ENCODE peak calls at places on chromosomes 2 and 18, in four cellular contexts. V is tibial artery, C is foreskin keratinocyte, B is AG04450. E is an unnamed sample.

GRCh38 chr18:24763765-24764548 is 303.5 kb downstream of the HRH4 start:
- DNase-seq in C (no peak), B (no peak), V (peak), E (no peak)

GRCh38 chr2:2021995-2022394 is 277.7 kb upstream of the PXDN start:
- DNase-seq in B (no peak), C (no peak), V (no peak), E (no peak)

GRCh38 chr2:26284132-26284531 is 39.4 kb downstream of the HADHB start:
- DNase-seq in B (no peak), V (no peak), C (peak), E (no peak)

GRCh38 chr2:127320067-127320466 is 26.1 kb upstream of the ERCC3 start:
- DNase-seq in C (peak), V (no peak), B (no peak), E (no peak)

GRCh38 chr2:95760839-95761525 is 169.2 kb downstream of the TRIM43 start:
- DNase-seq in B (peak), C (peak), V (no peak), E (no peak)

GRCh38 chr2:241007880-241008710 is 9.7 kb downstream of the SNED1 start:
- DNase-seq in B (no peak), V (no peak), C (no peak), E (no peak)

GRCh38 chr18:77160515-77160914 is 27.9 kb upstream of the MBP start:
- DNase-seq in C (peak), B (no peak), V (no peak), E (no peak)

GRCh38 chr2:38505779-38506178 is 96.9 kb downstream of the HNRNPLL start:
- DNase-seq in C (peak), V (peak), B (peak), E (no peak)

GRCh38 chr2:69544951-69545350 is 98.6 kb downstream of the AAK1 start:
- DNase-seq in C (no peak), V (no peak), B (no peak), E (no peak)

DNA sequence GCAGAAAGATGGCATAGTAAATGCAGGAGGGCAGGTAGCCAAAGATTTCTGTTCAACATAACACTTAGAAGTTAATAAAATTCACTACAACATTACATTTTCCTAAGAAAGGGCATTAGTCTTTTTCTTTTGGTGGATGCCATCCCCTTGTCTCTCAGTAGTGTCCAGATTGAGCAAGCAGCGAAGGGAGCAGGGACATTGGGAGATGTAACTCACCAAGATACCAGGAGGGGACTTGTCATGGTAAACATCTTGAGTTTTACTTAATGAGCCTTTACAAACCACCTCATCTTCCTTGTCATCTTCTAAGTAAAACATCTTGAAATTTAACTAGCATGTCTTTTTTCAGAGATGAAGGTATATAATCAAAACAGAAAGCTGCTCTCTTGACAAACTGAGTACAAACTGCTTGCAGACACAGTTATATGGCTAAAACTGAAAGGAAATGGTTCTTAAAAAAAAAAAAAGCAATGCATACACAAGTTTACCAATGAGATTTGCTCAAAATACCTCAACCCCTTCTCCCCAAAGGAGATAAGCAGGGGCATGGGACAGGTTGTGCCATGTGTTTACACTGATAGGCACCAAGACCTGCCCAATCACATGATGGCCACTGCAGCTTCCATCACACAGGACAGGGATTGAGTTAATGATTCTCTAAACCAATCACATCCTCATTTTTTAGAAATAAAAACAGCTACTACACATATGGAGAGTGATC is 30.3 kb downstream of the LPIN2 start:
- DNase-seq in V (no peak), C (no peak), B (no peak), E (peak)
- H3K27ac ChIP-seq in V (peak), C (no peak), B (no peak), E (no peak)

DNA sequence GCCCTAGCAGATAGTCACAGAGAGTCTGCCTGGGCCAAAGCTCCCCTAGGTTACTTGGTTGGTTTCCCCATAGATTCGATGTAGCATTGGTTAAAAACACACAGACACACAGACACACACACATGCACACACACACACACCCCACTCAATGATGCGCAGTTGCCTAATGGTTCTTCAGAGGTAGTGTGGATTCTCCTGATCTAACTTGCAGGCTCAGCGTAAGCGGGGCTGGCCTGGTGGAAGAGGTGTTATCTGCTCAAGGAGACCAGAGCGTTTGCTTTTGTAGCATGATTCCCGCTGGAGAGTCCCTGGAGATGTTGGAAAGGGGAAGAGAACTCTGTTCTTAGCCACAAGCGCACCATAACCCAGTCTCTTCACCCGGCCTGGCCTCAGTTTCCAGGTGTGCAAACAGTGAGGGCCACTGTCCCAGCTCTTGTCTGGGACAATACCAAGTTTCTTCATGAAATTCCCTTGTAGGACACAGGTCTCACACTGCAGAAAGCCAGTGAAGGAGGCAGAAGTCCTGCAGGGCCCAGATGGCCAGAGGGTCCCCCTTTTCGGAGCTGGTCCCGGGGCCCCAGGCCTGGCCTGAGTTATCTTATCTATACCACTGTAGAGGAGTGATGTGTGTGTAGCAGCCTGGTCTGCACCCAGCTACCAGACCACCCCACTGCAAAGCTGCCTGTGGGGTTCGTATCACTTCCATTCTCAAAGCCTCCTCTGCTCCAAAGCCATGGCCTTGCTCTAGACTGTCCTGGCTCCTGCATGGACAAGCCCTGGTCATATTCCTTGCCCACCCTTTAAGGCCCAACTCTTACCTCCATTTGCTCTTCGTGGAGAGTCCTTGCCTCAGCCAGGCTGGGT is 3.7 kb downstream of the ACKR3 start:
- DNase-seq in C (no peak), V (no peak), B (no peak), E (no peak)
- H3K27ac ChIP-seq in C (no peak), V (peak), B (no peak), E (no peak)

GRCh38 chr2:47302308-47302707 is 100.6 kb upstream of the MSH2 start:
- DNase-seq in V (no peak), C (no peak), B (no peak), E (no peak)
- H3K27ac ChIP-seq in V (no peak), C (no peak), B (no peak), E (no peak)

GRCh38 chr2:48793671-48794070 is 38.1 kb upstream of the LHCGR start:
- DNase-seq in B (no peak), V (no peak), C (no peak), E (no peak)
- H3K27ac ChIP-seq in B (no peak), V (no peak), C (no peak), E (no peak)

GRCh38 chr2:230944123-230944653 is 19.1 kb upstream of the GPR55 start:
- DNase-seq in C (no peak), B (no peak), V (no peak), E (no peak)
- H3K27ac ChIP-seq in C (no peak), B (no peak), V (no peak), E (no peak)

GRCh38 chr2:226447896-226448295 is 351.7 kb downstream of the IRS1 start:
- DNase-seq in B (no peak), C (peak), V (no peak), E (no peak)
- H3K27ac ChIP-seq in B (no peak), C (peak), V (no peak), E (no peak)

GRCh38 chr2:128639693-128640092 is 321.0 kb upstream of the HS6ST1 start:
- DNase-seq in V (no peak), B (no peak), C (no peak), E (no peak)
- H3K27ac ChIP-seq in V (no peak), B (no peak), C (no peak), E (no peak)

GRCh38 chr2:146131785-146132184 is 1611.9 kb upstream of the ZEB2 start:
- DNase-seq in V (no peak), C (no peak), B (no peak), E (no peak)

GRCh38 chr2:146130290-146130689 is 1610.4 kb upstream of the ZEB2 start:
- DNase-seq in C (no peak), B (no peak), V (no peak), E (no peak)

GRCh38 chr2:146138820-146139219 is 1618.9 kb upstream of the ZEB2 start:
- DNase-seq in C (no peak), V (no peak), B (no peak), E (no peak)

GRCh38 chr2:146131048-146131447 is 1611.1 kb upstream of the ZEB2 start:
- DNase-seq in C (no peak), V (no peak), B (no peak), E (no peak)

DNA sequence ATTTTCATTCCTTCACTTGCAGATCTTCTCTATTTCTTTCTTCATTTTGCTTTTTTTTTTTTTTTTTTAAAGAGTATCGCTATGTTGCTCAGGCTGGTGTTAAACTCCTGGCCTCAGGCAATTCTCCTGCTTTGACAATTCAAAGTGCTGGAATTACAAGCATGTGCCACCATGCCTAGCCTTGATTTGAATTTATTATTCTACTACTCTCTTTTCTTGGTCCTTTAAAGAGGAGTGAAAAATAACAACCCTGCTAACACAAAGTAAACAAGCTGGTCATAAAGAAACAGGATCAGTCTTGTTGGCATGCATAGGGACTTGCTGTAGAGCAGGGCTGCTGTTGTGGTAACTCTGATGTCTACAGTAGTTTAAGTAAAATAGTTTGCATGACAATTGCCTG is 1615.3 kb upstream of the ZEB2 start:
- DNase-seq in C (peak), V (no peak), B (no peak), E (no peak)
- H3K27ac ChIP-seq in C (no peak), V (no peak), B (no peak), E (no peak)

GRCh38 chr2:62801110-62801509 is 95.6 kb downstream of the EHBP1 start:
- DNase-seq in B (no peak), C (no peak), V (no peak), E (no peak)

GRCh38 chr2:62801814-62802524 is 96.5 kb downstream of the EHBP1 start:
- DNase-seq in V (no peak), C (no peak), B (no peak), E (no peak)

GRCh38 chr2:62803961-62804360 is 98.4 kb downstream of the EHBP1 start:
- DNase-seq in B (no peak), C (no peak), V (no peak), E (no peak)

GRCh38 chr2:62797107-62797506 is 91.6 kb downstream of the EHBP1 start:
- DNase-seq in C (no peak), V (no peak), B (no peak), E (no peak)

DNA sequence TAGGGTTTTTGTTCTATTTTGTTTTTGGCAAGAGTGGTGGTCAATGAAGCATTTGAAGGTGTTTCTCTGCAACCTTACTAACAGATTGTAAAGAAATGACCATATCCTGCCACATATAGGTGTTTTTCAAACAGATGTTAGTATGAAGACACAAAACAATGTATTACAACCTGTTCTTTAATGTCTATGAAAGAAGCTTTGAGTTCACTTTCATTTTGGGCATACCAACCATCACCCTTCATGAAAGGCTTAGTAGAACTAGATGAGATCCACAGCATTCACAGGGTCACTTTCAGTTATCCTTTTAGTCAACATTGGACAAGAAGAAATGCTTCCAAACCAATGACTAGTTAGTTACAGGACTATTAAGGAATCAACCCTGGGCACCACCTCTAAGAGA is 95.1 kb downstream of the EHBP1 start:
- DNase-seq in V (no peak), B (no peak), C (no peak), E (no peak)
- H3K27ac ChIP-seq in V (no peak), B (no peak), C (no peak), E (no peak)

DNA sequence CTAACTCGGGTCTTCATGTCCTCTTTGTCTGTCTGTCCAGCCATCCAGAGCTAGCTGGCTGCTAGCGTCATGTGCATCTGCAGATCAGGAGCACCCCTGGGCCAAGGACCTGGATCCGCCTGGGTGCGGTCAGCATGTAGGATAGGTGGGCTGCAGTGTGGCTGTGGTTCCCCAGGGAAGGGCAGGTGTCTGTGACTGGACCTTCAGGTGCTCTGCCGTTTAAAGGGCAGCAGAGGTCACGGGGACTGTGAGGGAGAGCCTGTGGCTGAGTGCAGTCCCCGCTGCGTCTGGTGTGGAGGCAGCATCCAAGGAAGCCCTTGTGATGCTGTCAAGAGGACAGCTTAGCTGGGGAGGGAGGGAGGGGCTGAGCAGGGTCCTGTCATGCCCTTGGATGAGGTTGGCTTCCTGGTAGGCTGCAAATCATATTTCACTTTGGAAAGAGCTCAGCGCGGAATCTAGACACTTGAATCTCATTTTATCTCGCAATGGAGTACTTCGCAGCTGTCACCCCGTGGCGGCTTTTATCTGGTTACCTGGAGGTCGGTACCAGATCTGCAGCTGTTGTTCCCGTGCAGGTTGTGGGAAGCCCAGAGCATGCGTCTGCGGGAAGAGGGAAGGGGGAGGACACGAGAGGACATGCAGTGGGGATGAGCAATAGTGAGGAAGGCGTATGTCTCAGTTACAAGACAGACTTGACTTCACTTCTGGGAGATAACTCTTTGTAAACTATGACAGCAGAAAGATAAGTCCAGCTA is 5.9 kb upstream of the RALB start:
- DNase-seq in V (no peak), B (no peak), C (peak), E (no peak)
- H3K27ac ChIP-seq in V (no peak), B (no peak), C (no peak), E (no peak)

E was measured in substantia nigra.